ENCODE peak calls at places on chromosomes 2 and 18, in eight cellular contexts. E is H1; X is activated T-cell treated with anti-CD3 and anti-CD28 coated beads, Interleukin-2, amount 50 U/mL, for 1 hour; G is K562; F is NCI-H1417; Z is NCI-H1436; K is brain pericyte; I is NT2/D1. U is an unnamed sample.
A peak's percentile ranks its signal among the peaks of the same experiment; 100 is the strongest.

GRCh38 chr2:54957321-54957999 is 92.8 kb downstream of the RTN4 start:
- DNase-seq in K (no peak), Z (peak; percentile 55), E (no peak), G (peak; percentile 72), F (peak; percentile 62), X (no peak), I (peak; percentile 25), U (peak; percentile 50)

GRCh38 chr18:62521588-62521987 is 1.2 kb upstream of the ZCCHC2 start:
- DNase-seq in E (no peak), G (no peak), Z (no peak), K (no peak), F (no peak), I (no peak), X (no peak), U (no peak)

GRCh38 chr2:85724731-85725181 is 29.0 kb upstream of the ATOH8 start:
- DNase-seq in Z (no peak), K (no peak), E (no peak), I (no peak), X (no peak), F (no peak), G (no peak), U (no peak)

GRCh38 chr2:127535422-127535901 is at the start of gene MYO7B:
- DNase-seq in Z (no peak), X (no peak), G (no peak), K (no peak), F (no peak), I (no peak), E (no peak), U (no peak)

GRCh38 chr2:157441072-157441454 is 2.8 kb downstream of the CYTIP start:
- DNase-seq in K (no peak), G (no peak), E (no peak), F (no peak), I (no peak), Z (peak; percentile 8), X (no peak), U (no peak)

GRCh38 chr18:55494899-55495298 is 93.1 kb downstream of the TCF4 start:
- DNase-seq in X (no peak), E (no peak), F (no peak), G (no peak), Z (no peak), K (no peak), I (no peak), U (no peak)

GRCh38 chr2:66766582-66766981 is 331.7 kb downstream of the MEIS1 start:
- DNase-seq in Z (no peak), X (no peak), F (no peak), K (no peak), I (no peak), E (no peak), G (no peak), U (no peak)

GRCh38 chr2:10014418-10015190 is 28.7 kb upstream of the KLF11 start:
- DNase-seq in E (no peak), Z (no peak), X (no peak), G (no peak), I (no peak), F (no peak), K (no peak), U (no peak)

GRCh38 chr2:38722271-38723115 is 28.7 kb downstream of the SRSF7 start:
- DNase-seq in X (peak; percentile 53), K (no peak), Z (no peak), F (no peak), E (no peak), I (no peak), G (no peak), U (no peak)

GRCh38 chr2:96533292-96534073 is 3.1 kb upstream of the ARID5A start:
- DNase-seq in X (no peak), E (no peak), K (no peak), I (no peak), Z (no peak), F (no peak), G (no peak), U (no peak)

GRCh38 chr18:31278609-31279071 is 39.3 kb upstream of the DSG1 start:
- DNase-seq in K (no peak), G (no peak), F (no peak), I (no peak), X (no peak), Z (no peak), E (no peak), U (no peak)

GRCh38 chr18:9147440-9148238 is 11.1 kb downstream of the ANKRD12 start:
- DNase-seq in I (peak; percentile 6), X (no peak), Z (peak; percentile 8), F (peak; percentile 17), E (no peak), G (peak; percentile 62), K (peak; percentile 15), U (peak; percentile 5)

GRCh38 chr2:26692814-26693286 is 328 bp downstream of the KCNK3 start:
- DNase-seq in X (no peak), Z (peak; percentile 37), K (no peak), G (no peak), I (peak; percentile 58), E (peak; percentile 25), F (peak; percentile 65), U (no peak)

GRCh38 chr2:146579154-146579930 is 1265.5 kb upstream of the ACVR2A start:
- DNase-seq in G (no peak), X (no peak), E (no peak), I (no peak), F (no peak), Z (no peak), K (no peak), U (no peak)

GRCh38 chr2:99878951-99879350 is 263.4 kb downstream of the AFF3 start:
- DNase-seq in Z (no peak), K (no peak), F (no peak), I (no peak), X (no peak), G (no peak), E (no peak), U (no peak)

GRCh38 chr2:74696758-74697327 is 42.8 kb downstream of the SEMA4F start:
- DNase-seq in K (no peak), X (no peak), I (no peak), F (no peak), G (no peak), E (no peak), Z (no peak), U (no peak)

GRCh38 chr2:225022188-225022587 is 20.1 kb downstream of the DOCK10 start:
- DNase-seq in G (no peak), Z (no peak), K (no peak), X (no peak), F (no peak), E (no peak), I (no peak), U (no peak)

GRCh38 chr18:63427566-63427965 is 5.3 kb upstream of the VPS4B start:
- DNase-seq in K (no peak), F (no peak), E (peak; percentile 15), X (no peak), Z (no peak), I (no peak), G (peak; percentile 21), U (no peak)

GRCh38 chr2:237361194-237361986 is 52.6 kb downstream of the COL6A3 start:
- DNase-seq in Z (no peak), E (no peak), K (no peak), G (no peak), X (no peak), F (no peak), I (no peak), U (no peak)

GRCh38 chr2:6865346-6866238 is at the start of gene CMPK2:
- DNase-seq in I (peak; percentile 33), X (peak; percentile 78), K (no peak), F (peak; percentile 81), G (peak; percentile 84), Z (peak; percentile 54), E (no peak), U (peak; percentile 22)

GRCh38 chr2:160406591-160407392 is 86.8 kb downstream of the RBMS1 start:
- DNase-seq in G (no peak), K (peak; percentile 52), X (peak; percentile 74), F (peak; percentile 12), Z (no peak), I (no peak), E (no peak), U (no peak)

GRCh38 chr2:130864830-130865229 is 28.1 kb downstream of the ARHGEF4 start:
- DNase-seq in X (no peak), I (no peak), K (no peak), E (no peak), G (no peak), F (peak; percentile 43), Z (peak; percentile 69), U (peak; percentile 33)

GRCh38 chr2:120287183-120288015 is 34.7 kb downstream of the RALB start:
- DNase-seq in E (no peak), I (no peak), K (peak; percentile 5), X (no peak), F (no peak), G (no peak), Z (no peak), U (no peak)

GRCh38 chr18:53025247-53025646 is 685.2 kb downstream of the DCC start:
- DNase-seq in X (no peak), I (no peak), Z (no peak), F (no peak), G (no peak), E (no peak), K (no peak), U (no peak)

GRCh38 chr2:38128653-38129052 is 52.7 kb upstream of the CYP1B1 start:
- DNase-seq in E (no peak), K (no peak), Z (no peak), F (no peak), I (no peak), X (no peak), G (no peak), U (no peak)

GRCh38 chr2:146669735-146670134 is 1175.1 kb upstream of the ACVR2A start:
- DNase-seq in K (no peak), G (no peak), I (no peak), Z (no peak), X (no peak), E (no peak), F (no peak), U (no peak)

GRCh38 chr18:2538236-2538635 is 33.1 kb downstream of the METTL4 start:
- DNase-seq in F (no peak), X (no peak), K (no peak), Z (no peak), I (no peak), G (no peak), E (no peak), U (no peak)

GRCh38 chr2:7168012-7168411 is 250.8 kb downstream of the RNF144A start:
- DNase-seq in I (no peak), K (no peak), F (no peak), Z (no peak), E (no peak), G (no peak), X (no peak), U (no peak)

GRCh38 chr2:216839626-216840132 is 20.2 kb downstream of the TNP1 start:
- DNase-seq in K (no peak), G (no peak), Z (no peak), X (no peak), F (no peak), I (no peak), E (no peak), U (no peak)

GRCh38 chr2:165617720-165618119 is 148.2 kb downstream of the CSRNP3 start:
- DNase-seq in K (no peak), Z (no peak), G (no peak), I (no peak), X (no peak), F (no peak), E (no peak), U (no peak)

GRCh38 chr2:11342561-11343343 is 1.7 kb downstream of the ROCK2 start:
- DNase-seq in I (no peak), K (no peak), F (no peak), G (peak; percentile 38), X (no peak), Z (no peak), E (no peak), U (no peak)

GRCh38 chr2:95010697-95011096 is 14.8 kb upstream of the MAL start:
- DNase-seq in Z (no peak), X (no peak), G (no peak), E (no peak), F (no peak), K (no peak), I (no peak), U (no peak)

GRCh38 chr2:129863350-129863749 is 116.1 kb upstream of the RAB6C start:
- DNase-seq in I (no peak), E (no peak), G (no peak), Z (no peak), K (no peak), X (no peak), F (no peak), U (no peak)

GRCh38 chr2:176534798-176535479 is 265.7 kb downstream of the MTX2 start:
- DNase-seq in E (no peak), F (no peak), Z (no peak), I (no peak), X (no peak), K (no peak), G (no peak), U (no peak)